ENCODE peak calls at places on chromosomes 4 and X, in eight cellular contexts. I is PC-3; Q is Karpas-422; W is iPS DF 6.9; E is breast epithelium; G is CD8-positive, alpha-beta T cell; N is HCT116; Y is cardiac muscle cell. D is an unnamed sample. For H3K9me3 and H3K27me3, the result is how much of the 10 kb centered on the place peaks cover.

GRCh38 chrX:136126892-136127406 is 20.4 kb upstream of the FHL1 start:
- DNase-seq in G (no peak), I (no peak), Y (no peak), E (no peak), W (no peak), Q (no peak), N (no peak), D (no peak)

GRCh38 chr4:140255467-140255866 is 101.5 kb upstream of the MAML3 start:
- DNase-seq in Q (peak), N (no peak), G (no peak), Y (no peak), I (no peak), W (no peak), E (no peak), D (no peak)

GRCh38 chrX:98371994-98372393 is 1488.3 kb downstream of the RPA4 start:
- DNase-seq in Y (no peak), N (no peak), I (no peak), G (no peak), Q (no peak), E (no peak), W (no peak), D (no peak)

GRCh38 chr4:86358176-86358701 is 1.6 kb downstream of the MAPK10 start:
- DNase-seq in G (no peak), W (no peak), I (no peak), Q (peak), Y (peak), E (no peak), N (no peak), D (no peak)

GRCh38 chr4:173181769-173182374 is 13.3 kb downstream of the GALNT7 start:
- DNase-seq in I (peak), E (no peak), G (no peak), Q (no peak), N (peak), W (no peak), Y (peak), D (no peak)

GRCh38 chr4:125520258-125520990 is 205.7 kb downstream of the FAT4 start:
- DNase-seq in E (no peak), Q (no peak), Y (peak), G (no peak), I (no peak), N (no peak), W (no peak), D (no peak)

GRCh38 chrX:46587753-46588171 is 14.2 kb downstream of the CHST7 start:
- DNase-seq in G (no peak), Y (peak), Q (no peak), N (no peak), I (no peak), W (no peak), E (no peak), D (no peak)

GRCh38 chr4:27018076-27018475 is 157.4 kb downstream of the STIM2 start:
- DNase-seq in W (no peak), N (no peak), G (no peak), E (no peak), I (no peak), Y (no peak), Q (no peak), D (no peak)

GRCh38 chr4:100721077-100721476 is 203.3 kb upstream of the EMCN start:
- DNase-seq in W (no peak), Y (no peak), N (no peak), Q (no peak), G (no peak), E (no peak), I (no peak), D (no peak)

GRCh38 chr4:1978226-1978625 is 30.5 kb downstream of the NELFA start:
- DNase-seq in Q (no peak), E (no peak), W (no peak), N (no peak), I (no peak), G (no peak), Y (no peak), D (no peak)

GRCh38 chrX:41334866-41335589 is 1.1 kb downstream of the DDX3X start:
- DNase-seq in G (peak), N (no peak), I (peak), Q (peak), E (peak), Y (peak), W (no peak), D (no peak)

GRCh38 chr4:81030617-81031388 is at the start of gene BMP3:
- DNase-seq in E (no peak), G (no peak), N (no peak), I (peak), W (no peak), Q (no peak), Y (peak), D (no peak)
- H3K9me3 ChIP-seq in E (under half), G (under half), N (under half), I (under half), W (under half), Q (under half), Y (under half), D (under half)

GRCh38 chr4:77493120-77493767 is 112.4 kb upstream of the CXCL13 start:
- DNase-seq in Y (no peak), G (no peak), E (no peak), Q (no peak), W (no peak), I (no peak), N (no peak), D (no peak)

GRCh38 chr4:77493829-77494551 is 111.6 kb upstream of the CXCL13 start:
- DNase-seq in Y (no peak), I (peak), G (no peak), N (no peak), E (no peak), Q (no peak), W (no peak), D (no peak)

DNA sequence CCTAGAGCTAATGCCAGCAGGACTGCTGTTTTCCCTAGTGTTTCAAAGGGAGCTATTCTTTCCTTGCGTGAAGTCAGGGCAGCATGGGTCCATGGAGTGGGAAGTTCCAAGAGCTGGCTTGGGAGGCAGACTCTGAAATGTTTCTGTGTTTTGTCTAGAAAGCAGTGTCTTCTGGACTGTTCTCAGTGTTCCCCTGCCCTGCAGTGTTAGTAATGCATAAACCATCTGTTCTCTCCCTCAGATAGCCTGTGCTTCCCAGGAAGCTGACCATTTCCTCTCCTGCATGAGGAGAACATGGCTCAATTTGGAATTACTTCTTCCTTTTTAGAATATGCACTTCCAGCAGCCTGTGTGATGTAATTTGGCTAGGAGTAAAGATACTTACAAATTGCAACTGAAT is 116.7 kb upstream of the CXCL13 start:
- DNase-seq in I (no peak), G (no peak), E (no peak), W (no peak), Y (peak), Q (no peak), N (no peak), D (no peak)
- H3K27me3 ChIP-seq in I (under half), G (under half), E (under half), W (under half), Y (under half), Q (under half), N (under half), D (under half)

GRCh38 chr4:184255917-184256642 is 38.4 kb upstream of the ENPP6 start:
- DNase-seq in W (no peak), G (no peak), I (no peak), N (no peak), Q (no peak), E (no peak), Y (no peak), D (no peak)
- H3K4me3 ChIP-seq in W (no peak), G (no peak), I (no peak), N (no peak), Q (no peak), E (no peak), Y (no peak), D (no peak)

GRCh38 chr4:14289708-14290107 is 662.2 kb upstream of the BOD1L1 start:
- DNase-seq in G (no peak), Q (no peak), W (no peak), Y (no peak), I (peak), N (no peak), E (no peak), D (no peak)

DNA sequence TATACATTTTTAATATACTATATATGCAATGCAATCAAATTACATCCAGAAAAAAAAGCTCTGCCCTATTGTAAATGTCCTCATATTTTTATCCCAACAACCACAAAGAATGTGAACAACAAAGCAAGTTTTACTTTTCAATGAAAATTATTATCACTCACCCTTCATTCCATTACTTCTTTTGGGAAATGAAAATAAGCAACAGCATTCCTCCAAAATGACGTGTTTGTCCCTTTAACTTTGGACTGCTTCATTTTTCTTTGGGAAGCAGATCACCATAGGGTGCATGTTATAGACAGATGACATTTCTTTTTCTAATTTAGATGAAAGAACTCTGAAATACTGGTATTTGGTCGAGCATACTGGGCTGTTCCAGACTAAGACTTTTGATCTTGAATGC is 667.1 kb upstream of the BOD1L1 start:
- DNase-seq in G (no peak), I (peak), Q (no peak), N (no peak), E (no peak), W (no peak), Y (no peak), D (no peak)
- H3K9me3 ChIP-seq in G (under half), I (under half), Q (under half), N (under half), E (under half), W (under half), Y (under half), D (under half)

DNA sequence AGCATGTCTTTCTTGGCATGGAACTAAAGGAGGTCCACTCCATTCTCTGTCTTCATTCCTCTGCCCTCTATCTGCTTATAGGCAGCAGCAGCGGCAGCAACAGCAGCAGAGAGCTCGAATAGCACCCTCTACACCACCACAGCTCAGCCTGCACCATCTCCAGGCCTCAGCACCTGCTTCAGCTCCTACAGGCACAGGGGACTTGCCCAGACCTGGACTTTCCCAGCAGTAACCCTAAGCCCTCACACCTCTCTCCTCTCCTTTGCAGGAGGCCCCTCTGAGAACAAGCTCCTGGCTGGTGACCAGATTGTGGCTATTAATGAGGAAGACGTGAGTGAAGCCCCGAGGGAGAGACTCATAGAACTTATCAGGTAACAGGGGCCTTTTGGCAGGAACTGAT is 80.7 kb downstream of the FRMPD3 start:
- DNase-seq in Q (no peak), Y (no peak), G (no peak), W (no peak), N (no peak), E (no peak), I (no peak), D (no peak)
- H3K27me3 ChIP-seq in Q (under half), Y (under half), G (under half), W (under half), N (under half), E (under half), I (under half), D (under half)

GRCh38 chr4:163607292-163607691 is 112.8 kb downstream of the TMA16 start:
- DNase-seq in E (no peak), G (no peak), N (no peak), I (no peak), Q (no peak), W (no peak), Y (no peak), D (no peak)

GRCh38 chr4:163610642-163611041 is 116.2 kb downstream of the TMA16 start:
- DNase-seq in N (no peak), W (no peak), Y (no peak), Q (peak), I (no peak), G (no peak), E (no peak), D (no peak)

GRCh38 chr4:163606885-163607284 is 112.4 kb downstream of the TMA16 start:
- DNase-seq in E (no peak), Y (no peak), Q (no peak), N (no peak), W (no peak), I (no peak), G (no peak), D (no peak)

GRCh38 chr4:163611172-163611571 is 116.7 kb downstream of the TMA16 start:
- DNase-seq in W (no peak), G (no peak), I (no peak), Y (no peak), N (no peak), Q (peak), E (no peak), D (no peak)

DNA sequence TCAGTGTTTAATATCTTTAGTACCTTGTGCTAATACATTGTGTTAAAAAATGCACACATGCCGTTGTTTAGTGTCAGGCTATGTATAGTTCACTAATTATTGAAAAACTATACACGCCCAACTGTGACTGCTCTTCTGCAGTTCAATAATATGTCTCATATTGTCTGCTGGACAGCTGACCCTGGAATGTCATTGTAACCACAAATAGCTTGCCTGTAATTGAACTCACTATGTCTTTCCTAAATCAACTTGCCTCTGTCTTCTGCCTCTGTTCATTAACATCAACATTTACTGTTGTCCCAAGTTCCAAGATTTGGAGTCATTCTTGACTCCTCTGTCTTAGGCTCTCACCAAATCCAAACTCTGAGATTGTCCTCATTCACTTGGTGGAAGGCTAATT is 114.6 kb downstream of the TMA16 start:
- DNase-seq in W (no peak), I (no peak), Y (no peak), Q (no peak), N (no peak), G (no peak), E (no peak), D (no peak)
- H3K4me3 ChIP-seq in W (no peak), I (no peak), Y (no peak), Q (no peak), N (no peak), G (no peak), E (no peak), D (no peak)

DNA sequence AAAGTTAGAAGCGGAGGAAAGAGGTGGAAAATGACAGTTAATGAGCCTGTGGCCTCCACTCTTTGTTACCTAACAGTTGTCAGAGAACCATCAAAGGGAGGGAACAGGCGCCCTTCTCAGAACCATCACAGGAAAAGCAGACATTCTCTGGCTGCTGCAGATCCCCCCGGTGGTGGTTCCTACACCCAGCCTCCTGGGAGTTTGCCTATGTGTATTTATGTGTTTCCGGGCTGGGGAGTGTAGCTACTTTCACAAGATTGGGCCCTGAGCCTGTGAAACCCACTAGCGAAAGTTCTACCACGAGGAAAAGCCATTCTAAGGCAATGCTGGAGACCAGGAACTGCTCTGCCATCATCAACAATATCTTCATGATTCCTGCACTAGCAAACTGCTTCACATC is 52.7 kb upstream of the BCOR start:
- DNase-seq in G (no peak), I (peak), E (no peak), N (no peak), Y (no peak), Q (no peak), W (no peak), D (no peak)
- H3K9me3 ChIP-seq in G (under half), I (under half), E (under half), N (under half), Y (under half), Q (under half), W (under half), D (under half)

DNA sequence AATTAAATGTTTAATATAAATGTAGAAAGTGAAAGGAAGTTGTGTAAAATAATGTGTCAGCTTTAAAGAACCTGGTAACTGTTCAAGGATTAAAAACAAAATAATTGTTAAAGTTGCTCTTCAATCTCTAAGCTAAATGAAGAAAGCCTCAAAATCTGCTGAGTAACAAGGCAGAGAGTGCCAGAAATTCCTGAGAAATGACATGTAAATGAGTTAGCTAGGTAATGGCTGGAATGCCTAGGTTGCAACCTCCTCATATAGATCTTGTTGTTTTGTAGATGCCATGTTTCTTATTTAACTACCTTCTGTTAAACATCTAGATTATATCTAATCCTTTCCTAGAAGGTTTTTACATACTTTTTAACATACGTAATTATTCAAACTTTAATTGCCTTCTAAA is 763.6 kb upstream of the AGA start:
- DNase-seq in W (no peak), N (no peak), G (no peak), Y (no peak), E (no peak), I (peak), Q (no peak), D (no peak)
- H3K27me3 ChIP-seq in W (under half), N (under half), G (under half), Y (under half), E (under half), I (under half), Q (under half), D (under half)

GRCh38 chr4:20432098-20432497 is 180.4 kb downstream of the SLIT2 start:
- DNase-seq in Q (no peak), G (no peak), I (no peak), E (no peak), Y (peak), N (no peak), W (no peak), D (no peak)
- H3K4me3 ChIP-seq in Q (no peak), G (no peak), I (no peak), E (peak), Y (no peak), N (no peak), W (no peak), D (no peak)

D was measured in CD4-positive, CD25-positive, alpha-beta regulatory T cell.